ENCODE peak calls at places on chromosomes 1 and 21, in seven cellular contexts. C is fibroblast of pulmonary artery, L is HL-60, B is tibial nerve, S is mammary epithelial cell, G is epithelial cell of esophagus, I is endodermal cell. F is an unnamed sample.
A peak's percentile ranks its signal among the peaks of the same experiment; 100 is the strongest.

GRCh38 chr1:30885580-30886513 is 22.7 kb downstream of the SDC3 start:
- DNase-seq in C (no peak), L (no peak), B (no peak), S (no peak), G (no peak), I (no peak), F (no peak)

GRCh38 chr1:17053071-17053684 is 654 bp downstream of the SDHB start:
- DNase-seq in C (no peak), L (no peak), B (no peak), S (no peak), G (no peak), I (no peak), F (no peak)

GRCh38 chr1:193462629-193463320 is 276.4 kb upstream of the B3GALT2 start:
- DNase-seq in C (peak; percentile 92), L (no peak), B (no peak), S (peak; percentile 53), G (peak; percentile 41), I (no peak), F (no peak)

GRCh38 chr1:8247821-8248436 is 70.0 kb upstream of the SLC45A1 start:
- DNase-seq in C (no peak), L (no peak), B (no peak), S (no peak), G (no peak), I (no peak), F (no peak)

GRCh38 chr1:3610823-3611169 is 512 bp downstream of the MEGF6 start:
- DNase-seq in C (no peak), L (no peak), B (no peak), S (no peak), G (no peak), I (no peak), F (no peak)

GRCh38 chr1:217892750-217893149 is 261.6 kb downstream of the SPATA17 start:
- DNase-seq in C (no peak), L (no peak), B (no peak), S (peak; percentile 70), G (peak; percentile 18), I (no peak), F (peak; percentile 3)

GRCh38 chr1:212125654-212126053 is 90.1 kb downstream of the DTL start:
- DNase-seq in C (no peak), L (no peak), B (no peak), S (no peak), G (no peak), I (no peak), F (no peak)

GRCh38 chr1:64187646-64188045 is 15.8 kb upstream of the UBE2U start:
- DNase-seq in C (no peak), L (no peak), B (no peak), S (peak; percentile 31), G (no peak), I (no peak), F (peak; percentile 44)

GRCh38 chr1:243508964-243509363 is 253.1 kb downstream of the SDCCAG8 start:
- DNase-seq in C (no peak), L (no peak), B (no peak), S (no peak), G (no peak), I (no peak), F (no peak)

GRCh38 chr1:54274448-54274847 is 74.5 kb downstream of the MRPL37 start:
- DNase-seq in C (no peak), L (no peak), B (no peak), S (no peak), G (no peak), I (peak; percentile 77), F (no peak)

GRCh38 chr1:224168859-224169380 is 14.1 kb upstream of the DEGS1 start:
- DNase-seq in C (peak; percentile 89), L (no peak), B (no peak), S (no peak), G (peak; percentile 24), I (no peak), F (peak; percentile 99)

GRCh38 chr1:47693115-47693514 is 255.3 kb downstream of the FOXD2 start:
- DNase-seq in C (no peak), L (no peak), B (no peak), S (no peak), G (no peak), I (peak; percentile 25), F (no peak)

GRCh38 chr1:15062479-15063099 is 91.0 kb upstream of the TMEM51 start:
- DNase-seq in C (no peak), L (no peak), B (no peak), S (no peak), G (no peak), I (peak; percentile 63), F (no peak)

GRCh38 chr1:29639156-29639736 is 402.9 kb downstream of the PTPRU start:
- DNase-seq in C (no peak), L (no peak), B (no peak), S (peak; percentile 74), G (peak; percentile 72), I (peak; percentile 40), F (no peak)

GRCh38 chr1:83799474-83800085 is 199.4 kb downstream of the TTLL7 start:
- DNase-seq in C (no peak), L (no peak), B (no peak), S (no peak), G (no peak), I (peak; percentile 55), F (no peak)

GRCh38 chr1:30904191-30904961 is 4.2 kb downstream of the SDC3 start:
- DNase-seq in C (no peak), L (no peak), B (no peak), S (no peak), G (no peak), I (no peak), F (no peak)

GRCh38 chr21:16571594-16571993 is 841.8 kb downstream of the USP25 start:
- DNase-seq in C (no peak), L (no peak), B (no peak), S (no peak), G (peak; percentile 29), I (no peak), F (peak; percentile 35)

GRCh38 chr1:168343566-168343965 is 62.9 kb downstream of the TBX19 start:
- DNase-seq in C (no peak), L (no peak), B (no peak), S (no peak), G (no peak), I (no peak), F (no peak)

GRCh38 chr1:36530791-36531190 is 48.1 kb upstream of the CSF3R start:
- DNase-seq in C (no peak), L (no peak), B (no peak), S (no peak), G (no peak), I (no peak), F (no peak)

GRCh38 chr21:14526816-14527689 is 19.1 kb downstream of the SAMSN1 start:
- DNase-seq in C (no peak), L (no peak), B (no peak), S (no peak), G (no peak), I (no peak), F (no peak)

GRCh38 chr1:2046953-2047748 is 3.1 kb upstream of the PRKCZ start:
- DNase-seq in C (no peak), L (no peak), B (no peak), S (no peak), G (no peak), I (peak; percentile 74), F (no peak)

GRCh38 chr1:52305417-52306226 is 60.4 kb downstream of the CC2D1B start:
- DNase-seq in C (no peak), L (no peak), B (no peak), S (no peak), G (no peak), I (no peak), F (no peak)

GRCh38 chr1:154735061-154735800 is 127.2 kb upstream of the ADAR start:
- DNase-seq in C (no peak), L (no peak), B (no peak), S (no peak), G (no peak), I (no peak), F (no peak)

GRCh38 chr1:165928075-165928731 is 100.8 kb downstream of the UCK2 start:
- DNase-seq in C (peak; percentile 60), L (peak; percentile 37), B (peak; percentile 32), S (peak; percentile 60), G (peak; percentile 77), I (peak; percentile 73), F (peak; percentile 77)

GRCh38 chr1:7886346-7886745 is 33.5 kb upstream of the UTS2 start:
- DNase-seq in C (peak; percentile 19), L (peak; percentile 35), B (no peak), S (peak; percentile 74), G (peak; percentile 86), I (no peak), F (peak; percentile 10)

GRCh38 chr1:29959356-29959755 is 723.0 kb downstream of the PTPRU start:
- DNase-seq in C (no peak), L (no peak), B (no peak), S (no peak), G (no peak), I (peak; percentile 27), F (no peak)

GRCh38 chr1:53316058-53316741 is 11.7 kb downstream of the LRP8 start:
- DNase-seq in C (no peak), L (no peak), B (no peak), S (no peak), G (no peak), I (peak; percentile 69), F (no peak)

GRCh38 chr1:62735491-62736171 is 47.4 kb upstream of the DOCK7 start:
- DNase-seq in C (peak; percentile 51), L (no peak), B (no peak), S (peak; percentile 22), G (peak; percentile 35), I (no peak), F (peak; percentile 72)

GRCh38 chr1:165826565-165826964 is 849 bp upstream of the UCK2 start:
- DNase-seq in C (no peak), L (no peak), B (no peak), S (no peak), G (no peak), I (no peak), F (no peak)

GRCh38 chr1:229135773-229136172 is 135.1 kb upstream of the RAB4A start:
- DNase-seq in C (no peak), L (no peak), B (no peak), S (no peak), G (no peak), I (no peak), F (no peak)
- TF ChIP-seq CTCF in C (no peak), L (no peak), B (no peak), S (no peak), G (no peak), I (no peak), F (no peak)

GRCh38 chr1:112589766-112590165 is 29.2 kb downstream of the ST7L start:
- DNase-seq in C (no peak), L (no peak), B (no peak), S (no peak), G (no peak), I (no peak), F (no peak)
- H3K4me3 ChIP-seq in C (no peak overlapping the region), L (no peak overlapping the region), B (no peak overlapping the region), S (no peak overlapping the region), G (no peak overlapping the region), I (no peak overlapping the region), F (no peak overlapping the region)

DNA sequence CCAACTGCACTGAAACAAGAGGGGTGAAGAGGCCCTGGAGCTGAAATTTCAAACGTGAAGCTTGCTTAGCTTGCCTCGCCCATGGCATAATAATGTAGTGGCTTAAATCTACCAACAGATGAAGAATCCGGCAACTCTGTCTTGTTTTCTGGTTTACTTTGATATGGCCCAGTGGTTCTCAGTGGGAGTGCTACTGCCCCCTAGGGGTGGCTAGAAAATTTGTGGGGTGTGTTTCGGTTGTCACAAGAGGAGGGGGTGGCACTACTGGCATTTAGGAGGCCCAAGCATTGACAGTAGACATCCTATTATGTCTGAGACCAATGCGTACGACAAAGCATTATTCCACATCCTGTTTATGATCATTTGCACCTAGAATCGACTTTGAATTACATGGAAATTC is 51.9 kb upstream of the C8B start:
- DNase-seq in C (peak; percentile 1), L (peak; percentile 6), B (no peak), S (no peak), G (no peak), I (peak; percentile 77), F (peak; percentile 29)
- TF ChIP-seq CTCF in C (peak; percentile 9), L (peak; percentile 15), B (no peak), S (peak; percentile 31), G (no peak), I (peak; percentile 85), F (peak; percentile 53)

GRCh38 chr1:90716243-90716551 is 905 bp downstream of the BARHL2 start:
- DNase-seq in C (no peak), L (no peak), B (no peak), S (no peak), G (no peak), I (no peak), F (no peak)
- H3K4me3 ChIP-seq in C (no peak overlapping the region), L (no peak overlapping the region), B (no peak overlapping the region), S (no peak overlapping the region), G (no peak overlapping the region), I (no peak overlapping the region), F (no peak overlapping the region)

F was measured in fibroblast of mammary gland.